ENCODE peak calls at places on chromosomes 2 and 18, in eight cellular contexts. F is NCI-H2029, C is tibial nerve, X is PC-9, Q is skeletal muscle cell, M is EL, T is IMR-90, W is nephron progenitor cell. E is an unnamed sample.

GRCh38 chr2:6982934-6983589 is 65.8 kb downstream of the RNF144A start:
- DNase-seq in F (no peak), C (no peak), X (no peak), Q (no peak), M (no peak), T (no peak), W (no peak), E (no peak)

GRCh38 chr2:8575011-8575750 is 106.7 kb upstream of the ID2 start:
- DNase-seq in F (no peak), C (no peak), X (no peak), Q (no peak), M (no peak), T (peak; percentile 22), W (no peak), E (peak; percentile 19)

GRCh38 chr2:230671117-230671516 is 41.5 kb upstream of the CAB39 start:
- DNase-seq in F (no peak), C (no peak), X (peak; percentile 71), Q (no peak), M (peak; percentile 79), T (peak; percentile 93), W (no peak), E (peak; percentile 42)

GRCh38 chr2:98484652-98485452 is 40.2 kb downstream of the INPP4A start:
- DNase-seq in F (no peak), C (no peak), X (no peak), Q (no peak), M (no peak), T (no peak), W (no peak), E (no peak)

GRCh38 chr2:216888907-216889622 is 29.2 kb upstream of the TNP1 start:
- DNase-seq in F (no peak), C (no peak), X (no peak), Q (no peak), M (no peak), T (no peak), W (no peak), E (no peak)

GRCh38 chr18:11040823-11041712 is 108.3 kb downstream of the PIEZO2 start:
- DNase-seq in F (no peak), C (peak; percentile 23), X (no peak), Q (peak; percentile 2), M (peak; percentile 64), T (peak; percentile 69), W (peak; percentile 54), E (peak; percentile 87)

GRCh38 chr2:120765031-120765910 is 29.6 kb downstream of the GLI2 start:
- DNase-seq in F (no peak), C (peak; percentile 8), X (no peak), Q (no peak), M (no peak), T (peak; percentile 48), W (no peak), E (peak; percentile 16)

GRCh38 chr2:120559401-120559800 is 176.3 kb upstream of the GLI2 start:
- DNase-seq in F (no peak), C (no peak), X (peak; percentile 89), Q (peak; percentile 94), M (peak; percentile 98), T (peak; percentile 100), W (no peak), E (peak; percentile 95)

GRCh38 chr2:7027961-7028655 is 110.9 kb downstream of the RNF144A start:
- DNase-seq in F (no peak), C (no peak), X (no peak), Q (no peak), M (no peak), T (no peak), W (no peak), E (no peak)

GRCh38 chr18:77119101-77119850 is 13.3 kb downstream of the MBP start:
- DNase-seq in F (no peak), C (no peak), X (no peak), Q (no peak), M (no peak), T (no peak), W (no peak), E (no peak)

GRCh38 chr2:180075763-180076362 is 68.8 kb upstream of the CWC22 start:
- DNase-seq in F (no peak), C (no peak), X (no peak), Q (no peak), M (no peak), T (no peak), W (no peak), E (no peak)

GRCh38 chr2:181311841-181312240 is 145.3 kb upstream of the ITGA4 start:
- DNase-seq in F (no peak), C (no peak), X (no peak), Q (no peak), M (no peak), T (no peak), W (no peak), E (no peak)